ENCODE peak calls at places on chromosomes 2 and 18, in seven cellular contexts. C is GM03348; O is GDM1; R is stimulated activated CD8-positive, alpha-beta memory T cell treated with anti-CD3 and anti-CD28 coated beads, Interleukin-15, amount 100 ng/mL, for 1 hour; W is sigmoid colon; Z is stimulated activated CD4-positive, alpha-beta T cell treated with anti-CD3 and anti-CD28 coated beads, Interleukin-12 subunit alpha, Interleukin-12 subunit beta, amount 100 ng/mL, for 48 hours; X is HT1080. M is an unnamed sample.

GRCh38 chr2:86563650-86564061 is 413 bp upstream of the CHMP3 start:
- DNase-seq in O (no peak), W (no peak), R (no peak), X (no peak), Z (no peak), C (no peak), M (no peak)

GRCh38 chr18:77052656-77053309 is 79.8 kb downstream of the MBP start:
- DNase-seq in O (peak), R (no peak), Z (no peak), C (no peak), X (no peak), W (no peak), M (no peak)

GRCh38 chr18:27778441-27778840 is 398.5 kb downstream of the CDH2 start:
- DNase-seq in O (no peak), X (peak), Z (no peak), W (no peak), R (no peak), C (peak), M (peak)

GRCh38 chr2:37414470-37414949 is 70.1 kb downstream of the QPCT start:
- DNase-seq in O (peak), W (peak), C (peak), R (no peak), X (peak), Z (no peak), M (peak)

GRCh38 chr2:210224660-210225460 is at the start of gene ACADL:
- DNase-seq in R (no peak), W (no peak), Z (no peak), O (no peak), C (peak), X (peak), M (peak)

GRCh38 chr2:98771264-98771663 is 40.3 kb upstream of the MGAT4A start:
- DNase-seq in W (no peak), X (no peak), R (no peak), C (no peak), O (no peak), Z (no peak), M (no peak)

GRCh38 chr2:113283704-113284284 is 5.1 kb upstream of the PAX8 start:
- DNase-seq in O (no peak), R (no peak), Z (no peak), X (peak), C (peak), W (peak), M (peak)

GRCh38 chr2:96532641-96533291 is 3.8 kb upstream of the ARID5A start:
- DNase-seq in C (no peak), R (no peak), Z (no peak), O (no peak), X (no peak), W (peak), M (no peak)

GRCh38 chr18:54888933-54889332 is 60.7 kb downstream of the RAB27B start:
- DNase-seq in Z (no peak), X (peak), C (peak), R (no peak), O (no peak), W (no peak), M (peak)

GRCh38 chr2:149094217-149095015 is 55.9 kb downstream of the LYPD6B start:
- DNase-seq in R (no peak), X (peak), Z (no peak), W (no peak), C (peak), O (no peak), M (peak)

GRCh38 chr2:73925033-73925704 is 1.5 kb upstream of the DGUOK start:
- DNase-seq in X (no peak), Z (no peak), R (no peak), C (no peak), O (no peak), W (peak), M (no peak)

GRCh38 chr2:60064687-60065361 is 488.6 kb downstream of the BCL11A start:
- DNase-seq in R (no peak), W (no peak), X (no peak), Z (no peak), C (no peak), O (no peak), M (no peak)

GRCh38 chr18:73564073-73564472 is 583.6 kb downstream of the FBXO15 start:
- DNase-seq in Z (no peak), O (no peak), C (peak), R (no peak), X (peak), W (no peak), M (no peak)

GRCh38 chr2:214247531-214247930 is 163.3 kb upstream of the VWC2L start:
- DNase-seq in C (no peak), X (no peak), O (no peak), R (no peak), W (no peak), Z (no peak), M (no peak)

GRCh38 chr2:131148426-131148825 is 43.3 kb downstream of the PLEKHB2 start:
- DNase-seq in C (no peak), X (no peak), O (no peak), R (no peak), W (no peak), Z (no peak), M (no peak)

GRCh38 chr2:149595069-149595963 is 7.7 kb upstream of the MMADHC start:
- DNase-seq in X (peak), O (no peak), W (no peak), C (peak), Z (no peak), R (no peak), M (peak)

GRCh38 chr2:231922945-231923344 is 3.3 kb downstream of the NPPC start:
- DNase-seq in X (no peak), O (no peak), R (no peak), C (no peak), W (no peak), Z (no peak), M (no peak)

GRCh38 chr2:164514491-164514890 is 106.8 kb downstream of the GRB14 start:
- DNase-seq in Z (no peak), X (peak), O (no peak), R (no peak), C (no peak), W (no peak), M (no peak)

GRCh38 chr2:168120730-168121129 is 126.7 kb downstream of the STK39 start:
- DNase-seq in W (no peak), R (no peak), X (no peak), Z (no peak), C (no peak), O (no peak), M (no peak)

GRCh38 chr18:65567372-65567771 is 183.4 kb upstream of the CDH7 start:
- DNase-seq in R (no peak), W (no peak), C (no peak), X (no peak), Z (no peak), O (no peak), M (no peak)

GRCh38 chr2:106129592-106129991 is 64.5 kb downstream of the UXS1 start:
- DNase-seq in W (no peak), O (no peak), Z (no peak), C (no peak), X (no peak), R (no peak), M (no peak)

M was measured in AG08395.